ENCODE peak calls at places on chromosomes 11 and 22, in eight cellular contexts. One of them, this sample, is unnamed.

GRCh38 chr11:1298695-1299492 is 10.5 kb downstream of the TOLLIP start:
- DNase-seq in HTR-8/SVneo: peak
- DNase-seq in left ventricle myocardium inferior: peak
- DNase-seq in esophagus squamous epithelium: no peak
- DNase-seq in transverse colon: peak
- DNase-seq in activated CD4-positive, alpha-beta T cell treated with anti-CD3 and anti-CD28 coated beads for 36 hours: no peak
- DNase-seq in B cell: no peak
- DNase-seq in keratinocyte: peak
- DNase-seq in this sample: peak

GRCh38 chr11:40716344-40717178 is 742.9 kb downstream of the LRRC4C start:
- DNase-seq in HTR-8/SVneo: no peak
- DNase-seq in left ventricle myocardium inferior: no peak
- DNase-seq in esophagus squamous epithelium: no peak
- DNase-seq in transverse colon: no peak
- DNase-seq in activated CD4-positive, alpha-beta T cell treated with anti-CD3 and anti-CD28 coated beads for 36 hours: no peak
- DNase-seq in B cell: no peak
- DNase-seq in keratinocyte: no peak
- DNase-seq in this sample: no peak

GRCh38 chr22:30208631-30209603 is 37.6 kb downstream of the LIF start:
- DNase-seq in HTR-8/SVneo: no peak
- DNase-seq in left ventricle myocardium inferior: peak
- DNase-seq in esophagus squamous epithelium: no peak
- DNase-seq in transverse colon: peak
- DNase-seq in activated CD4-positive, alpha-beta T cell treated with anti-CD3 and anti-CD28 coated beads for 36 hours: no peak
- DNase-seq in B cell: no peak
- DNase-seq in keratinocyte: no peak
- DNase-seq in this sample: peak

GRCh38 chr22:19232620-19233019 is 54.1 kb upstream of the SLC25A1 start:
- DNase-seq in HTR-8/SVneo: no peak
- DNase-seq in left ventricle myocardium inferior: no peak
- DNase-seq in esophagus squamous epithelium: no peak
- DNase-seq in transverse colon: no peak
- DNase-seq in activated CD4-positive, alpha-beta T cell treated with anti-CD3 and anti-CD28 coated beads for 36 hours: no peak
- DNase-seq in B cell: no peak
- DNase-seq in keratinocyte: no peak
- DNase-seq in this sample: no peak

GRCh38 chr22:47446331-47446730 is 683.9 kb downstream of the TBC1D22A start:
- DNase-seq in HTR-8/SVneo: no peak
- DNase-seq in left ventricle myocardium inferior: no peak
- DNase-seq in esophagus squamous epithelium: no peak
- DNase-seq in transverse colon: no peak
- DNase-seq in activated CD4-positive, alpha-beta T cell treated with anti-CD3 and anti-CD28 coated beads for 36 hours: no peak
- DNase-seq in B cell: no peak
- DNase-seq in keratinocyte: no peak
- DNase-seq in this sample: no peak

GRCh38 chr11:117814766-117815261 is 9.7 kb downstream of the FXYD2 start:
- DNase-seq in HTR-8/SVneo: no peak
- DNase-seq in left ventricle myocardium inferior: peak
- DNase-seq in esophagus squamous epithelium: no peak
- DNase-seq in transverse colon: peak
- DNase-seq in activated CD4-positive, alpha-beta T cell treated with anti-CD3 and anti-CD28 coated beads for 36 hours: peak
- DNase-seq in B cell: peak
- DNase-seq in keratinocyte: no peak
- DNase-seq in this sample: peak

GRCh38 chr11:76265771-76266241 is 59.5 kb upstream of the WNT11 start:
- DNase-seq in HTR-8/SVneo: no peak
- DNase-seq in left ventricle myocardium inferior: no peak
- DNase-seq in esophagus squamous epithelium: no peak
- DNase-seq in transverse colon: no peak
- DNase-seq in activated CD4-positive, alpha-beta T cell treated with anti-CD3 and anti-CD28 coated beads for 36 hours: no peak
- DNase-seq in B cell: no peak
- DNase-seq in keratinocyte: no peak
- DNase-seq in this sample: peak

GRCh38 chr11:128553662-128554392 is 33.5 kb downstream of the ETS1 start:
- DNase-seq in HTR-8/SVneo: peak
- DNase-seq in left ventricle myocardium inferior: no peak
- DNase-seq in esophagus squamous epithelium: no peak
- DNase-seq in transverse colon: no peak
- DNase-seq in activated CD4-positive, alpha-beta T cell treated with anti-CD3 and anti-CD28 coated beads for 36 hours: no peak
- DNase-seq in B cell: no peak
- DNase-seq in keratinocyte: no peak
- DNase-seq in this sample: peak

GRCh38 chr11:14642873-14643696 is 519 bp upstream of the PDE3B start:
- DNase-seq in HTR-8/SVneo: no peak
- DNase-seq in left ventricle myocardium inferior: no peak
- DNase-seq in esophagus squamous epithelium: no peak
- DNase-seq in transverse colon: peak
- DNase-seq in activated CD4-positive, alpha-beta T cell treated with anti-CD3 and anti-CD28 coated beads for 36 hours: peak
- DNase-seq in B cell: no peak
- DNase-seq in keratinocyte: no peak
- DNase-seq in this sample: no peak

GRCh38 chr22:48663297-48663696 is 1164.4 kb downstream of the BRD1 start:
- DNase-seq in HTR-8/SVneo: no peak
- DNase-seq in left ventricle myocardium inferior: no peak
- DNase-seq in esophagus squamous epithelium: no peak
- DNase-seq in transverse colon: no peak
- DNase-seq in activated CD4-positive, alpha-beta T cell treated with anti-CD3 and anti-CD28 coated beads for 36 hours: peak
- DNase-seq in B cell: no peak
- DNase-seq in keratinocyte: no peak
- DNase-seq in this sample: no peak

GRCh38 chr11:131999084-131999483 is 628.7 kb downstream of the NTM start:
- DNase-seq in HTR-8/SVneo: no peak
- DNase-seq in left ventricle myocardium inferior: no peak
- DNase-seq in esophagus squamous epithelium: no peak
- DNase-seq in transverse colon: no peak
- DNase-seq in activated CD4-positive, alpha-beta T cell treated with anti-CD3 and anti-CD28 coated beads for 36 hours: no peak
- DNase-seq in B cell: no peak
- DNase-seq in keratinocyte: no peak
- DNase-seq in this sample: peak

GRCh38 chr11:34624069-34624468 is 3.2 kb downstream of the EHF start:
- DNase-seq in HTR-8/SVneo: no peak
- DNase-seq in left ventricle myocardium inferior: no peak
- DNase-seq in esophagus squamous epithelium: no peak
- DNase-seq in transverse colon: peak
- DNase-seq in activated CD4-positive, alpha-beta T cell treated with anti-CD3 and anti-CD28 coated beads for 36 hours: peak
- DNase-seq in B cell: no peak
- DNase-seq in keratinocyte: no peak
- DNase-seq in this sample: no peak

GRCh38 chr11:57597461-57597892 is at the start of gene SERPING1:
- DNase-seq in HTR-8/SVneo: no peak
- DNase-seq in left ventricle myocardium inferior: peak
- DNase-seq in esophagus squamous epithelium: no peak
- DNase-seq in transverse colon: peak
- DNase-seq in activated CD4-positive, alpha-beta T cell treated with anti-CD3 and anti-CD28 coated beads for 36 hours: no peak
- DNase-seq in B cell: no peak
- DNase-seq in keratinocyte: no peak
- DNase-seq in this sample: no peak

GRCh38 chr11:119067371-119068222 is at the start of gene VPS11:
- DNase-seq in HTR-8/SVneo: peak
- DNase-seq in left ventricle myocardium inferior: peak
- DNase-seq in esophagus squamous epithelium: peak
- DNase-seq in transverse colon: peak
- DNase-seq in activated CD4-positive, alpha-beta T cell treated with anti-CD3 and anti-CD28 coated beads for 36 hours: peak
- DNase-seq in B cell: peak
- DNase-seq in keratinocyte: peak
- DNase-seq in this sample: peak

GRCh38 chr11:71580057-71581003 is 2.3 kb downstream of the KRTAP5-11 start:
- DNase-seq in HTR-8/SVneo: peak
- DNase-seq in left ventricle myocardium inferior: peak
- DNase-seq in esophagus squamous epithelium: no peak
- DNase-seq in transverse colon: peak
- DNase-seq in activated CD4-positive, alpha-beta T cell treated with anti-CD3 and anti-CD28 coated beads for 36 hours: peak
- DNase-seq in B cell: peak
- DNase-seq in keratinocyte: peak
- DNase-seq in this sample: peak

GRCh38 chr11:63767415-63768231 is 952 bp downstream of the ZFTA start:
- DNase-seq in HTR-8/SVneo: peak
- DNase-seq in left ventricle myocardium inferior: peak
- DNase-seq in esophagus squamous epithelium: no peak
- DNase-seq in transverse colon: peak
- DNase-seq in activated CD4-positive, alpha-beta T cell treated with anti-CD3 and anti-CD28 coated beads for 36 hours: peak
- DNase-seq in B cell: peak
- DNase-seq in keratinocyte: peak
- DNase-seq in this sample: peak

GRCh38 chr22:39298194-39298987 is 21.0 kb downstream of the RPL3 start:
- DNase-seq in HTR-8/SVneo: no peak
- DNase-seq in left ventricle myocardium inferior: no peak
- DNase-seq in esophagus squamous epithelium: no peak
- DNase-seq in transverse colon: no peak
- DNase-seq in activated CD4-positive, alpha-beta T cell treated with anti-CD3 and anti-CD28 coated beads for 36 hours: no peak
- DNase-seq in B cell: no peak
- DNase-seq in keratinocyte: no peak
- DNase-seq in this sample: no peak

GRCh38 chr22:18113680-18114394 is 3.2 kb downstream of the TUBA8 start:
- DNase-seq in HTR-8/SVneo: no peak
- DNase-seq in left ventricle myocardium inferior: no peak
- DNase-seq in esophagus squamous epithelium: no peak
- DNase-seq in transverse colon: no peak
- DNase-seq in activated CD4-positive, alpha-beta T cell treated with anti-CD3 and anti-CD28 coated beads for 36 hours: no peak
- DNase-seq in B cell: no peak
- DNase-seq in keratinocyte: no peak
- DNase-seq in this sample: no peak

GRCh38 chr11:27239305-27239942 is 123.6 kb downstream of the CCDC34 start:
- DNase-seq in HTR-8/SVneo: no peak
- DNase-seq in left ventricle myocardium inferior: peak
- DNase-seq in esophagus squamous epithelium: no peak
- DNase-seq in transverse colon: no peak
- DNase-seq in activated CD4-positive, alpha-beta T cell treated with anti-CD3 and anti-CD28 coated beads for 36 hours: no peak
- DNase-seq in B cell: no peak
- DNase-seq in keratinocyte: no peak
- DNase-seq in this sample: no peak

GRCh38 chr11:72975778-72976520 is 161.7 kb downstream of the ATG16L2 start:
- DNase-seq in HTR-8/SVneo: peak
- DNase-seq in left ventricle myocardium inferior: no peak
- DNase-seq in esophagus squamous epithelium: no peak
- DNase-seq in transverse colon: no peak
- DNase-seq in activated CD4-positive, alpha-beta T cell treated with anti-CD3 and anti-CD28 coated beads for 36 hours: no peak
- DNase-seq in B cell: no peak
- DNase-seq in keratinocyte: no peak
- DNase-seq in this sample: peak

GRCh38 chr22:43853328-43853931 is 8.9 kb downstream of the SULT4A1 start:
- DNase-seq in HTR-8/SVneo: no peak
- DNase-seq in left ventricle myocardium inferior: no peak
- DNase-seq in esophagus squamous epithelium: no peak
- DNase-seq in transverse colon: no peak
- DNase-seq in activated CD4-positive, alpha-beta T cell treated with anti-CD3 and anti-CD28 coated beads for 36 hours: no peak
- DNase-seq in B cell: no peak
- DNase-seq in keratinocyte: no peak
- DNase-seq in this sample: no peak

GRCh38 chr11:118339281-118340045 is 3.0 kb downstream of the CD3D start:
- DNase-seq in HTR-8/SVneo: no peak
- DNase-seq in left ventricle myocardium inferior: no peak
- DNase-seq in esophagus squamous epithelium: no peak
- DNase-seq in transverse colon: no peak
- DNase-seq in activated CD4-positive, alpha-beta T cell treated with anti-CD3 and anti-CD28 coated beads for 36 hours: peak
- DNase-seq in B cell: no peak
- DNase-seq in keratinocyte: no peak
- DNase-seq in this sample: no peak

This sample was measured in fibroblast of lung.